ENCODE peak calls at places on chromosomes 12 and 14, in five cellular contexts. U, T, Y, F and D are unnamed samples.

GRCh38 chr12:126369487-126370463 is 1304.5 kb downstream of the AACS start:
- DNase-seq in U (no peak), T (no peak), Y (no peak), F (peak; percentile 33), D (no peak)

GRCh38 chr14:68140111-68140741 is 320.6 kb downstream of the RAD51B start:
- DNase-seq in U (no peak), T (no peak), Y (peak; percentile 93), F (peak; percentile 97), D (peak; percentile 85)

GRCh38 chr14:61145258-61145902 is 135.8 kb downstream of the TMEM30B start:
- DNase-seq in U (no peak), T (no peak), Y (no peak), F (no peak), D (peak; percentile 79)

GRCh38 chr12:117241697-117242096 is 51.4 kb upstream of the FBXO21 start:
- DNase-seq in U (no peak), T (no peak), Y (no peak), F (no peak), D (no peak)

GRCh38 chr12:13745100-13745678 is 236.2 kb downstream of the GRIN2B start:
- DNase-seq in U (no peak), T (no peak), Y (no peak), F (no peak), D (no peak)

GRCh38 chr12:52817003-52817698 is 3.2 kb upstream of the KRT4 start:
- DNase-seq in U (no peak), T (no peak), Y (no peak), F (no peak), D (no peak)

GRCh38 chr12:50557421-50557820 is 52.6 kb downstream of the DIP2B start:
- DNase-seq in U (no peak), T (no peak), Y (no peak), F (no peak), D (no peak)

GRCh38 chr12:68686262-68686594 is 550 bp upstream of the NUP107 start:
- DNase-seq in U (no peak), T (no peak), Y (no peak), F (no peak), D (no peak)

GRCh38 chr14:88163731-88164255 is 158.9 kb downstream of the GPR65 start:
- DNase-seq in U (no peak), T (no peak), Y (no peak), F (no peak), D (no peak)

GRCh38 chr12:123761841-123762714 is at the start of gene DNAH10:
- DNase-seq in U (no peak), T (no peak), Y (no peak), F (no peak), D (no peak)

GRCh38 chr12:3744216-3744883 is 8.6 kb downstream of the CRACR2A start:
- DNase-seq in U (no peak), T (no peak), Y (no peak), F (no peak), D (no peak)

GRCh38 chr12:93645702-93646101 is 31.5 kb upstream of the CRADD start:
- DNase-seq in U (no peak), T (no peak), Y (no peak), F (no peak), D (no peak)